ENCODE peak calls at places on chromosomes 12 and 14, in eight cellular contexts. N is left lobe of liver, Q is testis, U is NCI-H1417, X is right cardiac atrium, O is sciatic nerve, B is lung microvascular endothelial cell, J is M059J. S is an unnamed sample.
A peak's percentile ranks its signal among the peaks of the same experiment; 100 is the strongest.

GRCh38 chr14:61462566-61463195 is 141.3 kb downstream of the PRKCH start:
- DNase-seq in N (no peak), Q (no peak), U (peak; percentile 22), X (no peak), O (no peak), B (peak; percentile 52), J (peak; percentile 63), S (peak; percentile 70)

GRCh38 chr12:37720846-37721245 is 595.7 kb upstream of the ALG10B start:
- DNase-seq in N (no peak), Q (no peak), U (no peak), X (no peak), O (no peak), B (no peak), J (no peak), S (no peak)

GRCh38 chr12:26198742-26199141 is 3.4 kb downstream of the SSPN start:
- DNase-seq in N (no peak), Q (no peak), U (no peak), X (peak; percentile 58), O (no peak), B (no peak), J (peak; percentile 57), S (no peak)

GRCh38 chr12:48991247-48992050 is 7.7 kb downstream of the DDN start:
- DNase-seq in N (no peak), Q (no peak), U (no peak), X (no peak), O (no peak), B (no peak), J (no peak), S (no peak)

GRCh38 chr12:76236640-76237039 is 111.6 kb downstream of the BBS10 start:
- DNase-seq in N (no peak), Q (no peak), U (peak; percentile 12), X (no peak), O (no peak), B (peak; percentile 46), J (peak; percentile 83), S (peak; percentile 90)

GRCh38 chr12:58728397-58728796 is 191.9 kb downstream of the LRIG3 start:
- DNase-seq in N (no peak), Q (no peak), U (no peak), X (no peak), O (no peak), B (no peak), J (peak; percentile 44), S (peak; percentile 16)

GRCh38 chr14:106737025-106737424 is 1210.6 kb downstream of the TMEM121 start:
- DNase-seq in N (no peak), Q (no peak), U (no peak), X (no peak), O (no peak), B (no peak), J (no peak), S (no peak)

GRCh38 chr12:67698711-67699603 is 50.4 kb downstream of the DYRK2 start:
- DNase-seq in N (no peak), Q (no peak), U (no peak), X (no peak), O (no peak), B (no peak), J (peak; percentile 96), S (peak; percentile 50)

GRCh38 chr12:29714966-29715365 is 68.8 kb downstream of the TMTC1 start:
- DNase-seq in N (no peak), Q (no peak), U (no peak), X (no peak), O (no peak), B (no peak), J (no peak), S (no peak)

GRCh38 chr14:103708750-103709187 is 6.5 kb downstream of the XRCC3 start:
- DNase-seq in N (no peak), Q (peak; percentile 54), U (no peak), X (no peak), O (no peak), B (no peak), J (no peak), S (no peak)

GRCh38 chr12:49883065-49883464 is 20.6 kb downstream of the FAIM2 start:
- DNase-seq in N (no peak), Q (no peak), U (no peak), X (no peak), O (no peak), B (no peak), J (no peak), S (no peak)

GRCh38 chr12:119594772-119595445 is 1.3 kb downstream of the TMEM233 start:
- DNase-seq in N (peak; percentile 66), Q (peak; percentile 18), U (no peak), X (peak; percentile 67), O (no peak), B (peak; percentile 53), J (no peak), S (no peak)

GRCh38 chr14:32110200-32110896 is 33.2 kb downstream of the ARHGAP5 start:
- DNase-seq in N (no peak), Q (no peak), U (no peak), X (no peak), O (no peak), B (no peak), J (no peak), S (no peak)

GRCh38 chr12:57236925-57237652 is 7.6 kb downstream of the SHMT2 start:
- DNase-seq in N (no peak), Q (no peak), U (no peak), X (peak; percentile 74), O (no peak), B (no peak), J (no peak), S (no peak)

GRCh38 chr14:32710351-32711102 is 228.2 kb upstream of the NPAS3 start:
- DNase-seq in N (no peak), Q (no peak), U (peak; percentile 31), X (no peak), O (no peak), B (peak; percentile 27), J (peak; percentile 63), S (no peak)

GRCh38 chr14:76272349-76272748 is 103.6 kb upstream of the ESRRB start:
- DNase-seq in N (no peak), Q (no peak), U (no peak), X (no peak), O (no peak), B (no peak), J (no peak), S (no peak)

GRCh38 chr14:29805415-29806123 is 122.1 kb downstream of the PRKD1 start:
- DNase-seq in N (peak; percentile 64), Q (peak; percentile 56), U (no peak), X (peak; percentile 81), O (peak; percentile 76), B (peak; percentile 50), J (peak; percentile 91), S (peak; percentile 16)

GRCh38 chr14:63544641-63545234 is 1.6 kb upstream of the PPP2R5E start:
- DNase-seq in N (no peak), Q (no peak), U (peak; percentile 12), X (no peak), O (no peak), B (peak; percentile 81), J (peak; percentile 38), S (peak; percentile 15)

GRCh38 chr12:114683709-114684097 is 272 bp downstream of the TBX3 start:
- DNase-seq in N (no peak), Q (no peak), U (no peak), X (no peak), O (no peak), B (no peak), J (no peak), S (no peak)

GRCh38 chr14:76497550-76498484 is 121.9 kb downstream of the ESRRB start:
- DNase-seq in N (no peak), Q (no peak), U (peak; percentile 52), X (no peak), O (no peak), B (no peak), J (no peak), S (no peak)

GRCh38 chr14:97703006-97703760 is 906.0 kb downstream of the VRK1 start:
- DNase-seq in N (no peak), Q (no peak), U (no peak), X (no peak), O (no peak), B (no peak), J (no peak), S (no peak)

GRCh38 chr14:91373591-91374245 is 43.9 kb downstream of the CCDC88C start:
- DNase-seq in N (no peak), Q (no peak), U (peak; percentile 57), X (no peak), O (no peak), B (no peak), J (peak; percentile 54), S (no peak)

GRCh38 chr14:69354383-69355154 is 43.5 kb downstream of the ERH start:
- DNase-seq in N (no peak), Q (no peak), U (no peak), X (no peak), O (no peak), B (peak; percentile 3), J (no peak), S (no peak)

GRCh38 chr14:95110178-95110577 is 47.2 kb downstream of the DICER1 start:
- DNase-seq in N (no peak), Q (no peak), U (no peak), X (no peak), O (no peak), B (no peak), J (no peak), S (no peak)

GRCh38 chr12:110921262-110921661 is 883 bp upstream of the MYL2 start:
- DNase-seq in N (no peak), Q (no peak), U (peak; percentile 10), X (no peak), O (no peak), B (no peak), J (peak; percentile 72), S (peak; percentile 22)

GRCh38 chr12:24039113-24039525 is 89.6 kb upstream of the SOX5 start:
- DNase-seq in N (no peak), Q (no peak), U (no peak), X (no peak), O (no peak), B (peak; percentile 84), J (peak; percentile 91), S (peak; percentile 25)

GRCh38 chr14:30759172-30760125 is 114.9 kb upstream of the COCH start:
- DNase-seq in N (no peak), Q (no peak), U (no peak), X (no peak), O (no peak), B (no peak), J (no peak), S (no peak)

GRCh38 chr12:119964876-119965275 is 24.2 kb upstream of the BICDL1 start:
- DNase-seq in N (no peak), Q (no peak), U (no peak), X (no peak), O (no peak), B (no peak), J (no peak), S (no peak)

GRCh38 chr12:47975036-47975620 is 11.7 kb downstream of the TMEM106C start:
- DNase-seq in N (no peak), Q (no peak), U (no peak), X (no peak), O (no peak), B (no peak), J (no peak), S (no peak)

GRCh38 chr12:100504820-100505219 is 31.2 kb downstream of the NR1H4 start:
- DNase-seq in N (peak; percentile 91), Q (no peak), U (no peak), X (no peak), O (no peak), B (no peak), J (no peak), S (no peak)

GRCh38 chr14:65095633-65096205 is 6.6 kb downstream of the MAX start:
- DNase-seq in N (peak; percentile 78), Q (peak; percentile 58), U (no peak), X (peak; percentile 59), O (peak; percentile 73), B (no peak), J (peak; percentile 52), S (no peak)

GRCh38 chr12:24778486-24779304 is 170.2 kb downstream of the BCAT1 start:
- DNase-seq in N (no peak), Q (no peak), U (peak; percentile 73), X (no peak), O (no peak), B (peak; percentile 58), J (peak; percentile 50), S (peak; percentile 5)

GRCh38 chr14:71523630-71524320 is 408.5 kb upstream of the RGS6 start:
- DNase-seq in N (no peak), Q (no peak), U (peak; percentile 47), X (no peak), O (no peak), B (no peak), J (no peak), S (no peak)

GRCh38 chr14:37122288-37122687 is 50.1 kb downstream of the SLC25A21 start:
- DNase-seq in N (no peak), Q (no peak), U (peak; percentile 13), X (no peak), O (no peak), B (peak; percentile 1), J (peak; percentile 59), S (peak; percentile 72)